ENCODE peak calls at places on chromosomes 12 and 14, in five cellular contexts. One of them, this sample, is unnamed.

GRCh38 chr14:105326568-105326867 is 12.0 kb downstream of the PACS2 start:
- DNase-seq in amygdala: no peak
- DNase-seq in ACHN: no peak
- DNase-seq in stomach: no peak
- DNase-seq in fibroblast of pulmonary artery: no peak
- DNase-seq in this sample: no peak

GRCh38 chr14:73248294-73248868 is 11.1 kb downstream of the PAPLN start:
- DNase-seq in amygdala: no peak
- DNase-seq in stomach: no peak
- DNase-seq in fibroblast of pulmonary artery: peak
- DNase-seq in ACHN: peak
- DNase-seq in this sample: no peak

GRCh38 chr12:32595251-32595650 is 83.8 kb upstream of the DNM1L start:
- DNase-seq in stomach: no peak
- DNase-seq in fibroblast of pulmonary artery: peak
- DNase-seq in ACHN: no peak
- DNase-seq in amygdala: no peak
- DNase-seq in this sample: peak

GRCh38 chr14:29558516-29558915 is 369.1 kb downstream of the PRKD1 start:
- DNase-seq in stomach: no peak
- DNase-seq in ACHN: no peak
- DNase-seq in fibroblast of pulmonary artery: peak
- DNase-seq in amygdala: no peak
- DNase-seq in this sample: no peak

GRCh38 chr14:65620195-65620594 is 207.7 kb downstream of the FUT8 start:
- DNase-seq in ACHN: no peak
- DNase-seq in fibroblast of pulmonary artery: peak
- DNase-seq in amygdala: no peak
- DNase-seq in stomach: no peak
- DNase-seq in this sample: no peak

GRCh38 chr12:88816201-88816600 is 235.9 kb upstream of the KITLG start:
- DNase-seq in ACHN: no peak
- DNase-seq in amygdala: no peak
- DNase-seq in fibroblast of pulmonary artery: no peak
- DNase-seq in stomach: no peak
- DNase-seq in this sample: no peak

GRCh38 chr12:24742378-24742777 is 206.5 kb downstream of the BCAT1 start:
- DNase-seq in stomach: no peak
- DNase-seq in amygdala: peak
- DNase-seq in ACHN: no peak
- DNase-seq in fibroblast of pulmonary artery: no peak
- DNase-seq in this sample: no peak

GRCh38 chr12:106345739-106346138 is 11.8 kb upstream of the POLR3B start:
- DNase-seq in fibroblast of pulmonary artery: peak
- DNase-seq in ACHN: peak
- DNase-seq in amygdala: no peak
- DNase-seq in stomach: peak
- DNase-seq in this sample: peak

GRCh38 chr12:123364532-123365140 is at the start of gene SBNO1:
- DNase-seq in fibroblast of pulmonary artery: peak
- DNase-seq in amygdala: peak
- DNase-seq in stomach: peak
- DNase-seq in ACHN: peak
- DNase-seq in this sample: peak

GRCh38 chr12:69936214-69936731 is 111.2 kb downstream of the MYRFL start:
- DNase-seq in stomach: no peak
- DNase-seq in ACHN: no peak
- DNase-seq in fibroblast of pulmonary artery: no peak
- DNase-seq in amygdala: no peak
- DNase-seq in this sample: peak

This sample was measured in hepatocyte.